ENCODE peak calls at places on chromosomes 13 and 19, in five cellular contexts. U is H9, M is trophoblast cell, N is IMR-90, L is H1. A is an unnamed sample.
A peak's percentile ranks its signal among the peaks of the same experiment; 100 is the strongest.

GRCh38 chr13:45809810-45810394 is 41.7 kb downstream of the SIAH3 start:
- DNase-seq in U (no peak), M (no peak), L (no peak), N (no peak), A (peak; percentile 20)

GRCh38 chr19:39390759-39391592 is at the start of the genes MED29 and PAF1:
- DNase-seq in U (peak; percentile 99), L (peak; percentile 91), M (peak; percentile 99), N (peak; percentile 100), A (peak; percentile 100)

GRCh38 chr19:33250500-33250899 is 24.9 kb upstream of the SLC7A10 start:
- DNase-seq in U (no peak), M (no peak), L (no peak), N (no peak), A (no peak)

GRCh38 chr19:33621811-33622504 is at the start of gene CHST8:
- DNase-seq in L (peak; percentile 86), U (peak; percentile 82), M (peak; percentile 62), N (no peak), A (no peak)

GRCh38 chr13:42777476-42777875 is 3.9 kb upstream of the FAM216B start:
- DNase-seq in N (peak; percentile 28), M (no peak), U (no peak), L (no peak), A (no peak)

GRCh38 chr13:93248627-93249047 is 22.0 kb downstream of the GPC6 start:
- DNase-seq in L (no peak), M (no peak), N (peak; percentile 35), U (peak; percentile 60), A (peak; percentile 71)

GRCh38 chr13:113843864-113844556 is 19.9 kb downstream of the GAS6 start:
- DNase-seq in L (no peak), U (no peak), M (no peak), N (no peak), A (no peak)

GRCh38 chr19:21812448-21812847 is 23.5 kb downstream of the ZNF43 start:
- DNase-seq in M (no peak), N (no peak), U (no peak), L (no peak), A (no peak)

GRCh38 chr13:30366083-30366482 is 56.2 kb upstream of the UBE2L5 start:
- DNase-seq in U (no peak), M (no peak), L (no peak), N (no peak), A (no peak)

GRCh38 chr19:17324357-17325114 is 10.1 kb downstream of the ANO8 start:
- DNase-seq in N (no peak), L (no peak), U (no peak), M (no peak), A (no peak)

GRCh38 chr19:51064534-51065220 is at the start of gene KLK13:
- DNase-seq in U (peak; percentile 84), L (peak; percentile 69), N (no peak), M (no peak), A (no peak)

GRCh38 chr13:114054269-114054668 is 78.2 kb downstream of the RASA3 start:
- DNase-seq in U (no peak), L (no peak), N (no peak), M (no peak), A (no peak)

GRCh38 chr19:28882818-28883217 is 330.1 kb downstream of the UQCRFS1 start:
- DNase-seq in N (no peak), M (no peak), L (no peak), U (no peak), A (no peak)

GRCh38 chr13:38543561-38543960 is 143.3 kb upstream of the FREM2 start:
- DNase-seq in M (no peak), U (no peak), N (no peak), L (no peak), A (no peak)

GRCh38 chr19:54379187-54379678 is 14.5 kb upstream of the LAIR1 start:
- DNase-seq in N (no peak), L (no peak), M (no peak), U (no peak), A (no peak)

GRCh38 chr19:2167896-2168618 is 4.3 kb downstream of the DOT1L start:
- DNase-seq in U (no peak), N (peak; percentile 44), M (peak; percentile 61), L (no peak), A (peak; percentile 83)

GRCh38 chr19:18502633-18503294 is 19.1 kb downstream of the ELL start:
- DNase-seq in N (no peak), U (no peak), L (no peak), M (no peak), A (no peak)

GRCh38 chr13:40910324-40911050 is 108.6 kb downstream of the ELF1 start:
- DNase-seq in L (no peak), N (peak; percentile 55), U (no peak), M (peak; percentile 81), A (no peak)

GRCh38 chr19:38183227-38183914 is 40.7 kb downstream of the DPF1 start:
- DNase-seq in M (no peak), U (peak; percentile 82), N (no peak), L (peak; percentile 93), A (peak; percentile 25)

GRCh38 chr13:51999525-51999924 is 11.7 kb downstream of the ATP7B start:
- DNase-seq in L (no peak), M (peak; percentile 58), U (no peak), N (peak; percentile 25), A (no peak)

GRCh38 chr13:77918391-77919261 is at the start of gene EDNRB:
- DNase-seq in N (peak; percentile 17), M (peak; percentile 60), U (peak; percentile 62), L (peak; percentile 77), A (peak; percentile 69)

GRCh38 chr19:37933965-37934364 is 27.0 kb downstream of the SIPA1L3 start:
- DNase-seq in L (no peak), N (peak; percentile 20), M (peak; percentile 64), U (no peak), A (peak; percentile 58)

GRCh38 chr13:66661336-66661735 is 568.8 kb downstream of the PCDH9 start:
- DNase-seq in N (no peak), U (no peak), M (no peak), L (no peak), A (no peak)

GRCh38 chr19:47229674-47230121 is 1.3 kb downstream of the BBC3 start:
- DNase-seq in M (peak; percentile 28), U (no peak), L (no peak), N (peak; percentile 37), A (peak; percentile 64)

GRCh38 chr13:54433511-54434206 is 1405.0 kb downstream of the OLFM4 start:
- DNase-seq in U (no peak), M (no peak), N (no peak), L (no peak), A (no peak)

GRCh38 chr13:71772376-71772775 is 94.6 kb downstream of the DACH1 start:
- DNase-seq in U (no peak), M (no peak), N (no peak), L (no peak), A (no peak)

DNA sequence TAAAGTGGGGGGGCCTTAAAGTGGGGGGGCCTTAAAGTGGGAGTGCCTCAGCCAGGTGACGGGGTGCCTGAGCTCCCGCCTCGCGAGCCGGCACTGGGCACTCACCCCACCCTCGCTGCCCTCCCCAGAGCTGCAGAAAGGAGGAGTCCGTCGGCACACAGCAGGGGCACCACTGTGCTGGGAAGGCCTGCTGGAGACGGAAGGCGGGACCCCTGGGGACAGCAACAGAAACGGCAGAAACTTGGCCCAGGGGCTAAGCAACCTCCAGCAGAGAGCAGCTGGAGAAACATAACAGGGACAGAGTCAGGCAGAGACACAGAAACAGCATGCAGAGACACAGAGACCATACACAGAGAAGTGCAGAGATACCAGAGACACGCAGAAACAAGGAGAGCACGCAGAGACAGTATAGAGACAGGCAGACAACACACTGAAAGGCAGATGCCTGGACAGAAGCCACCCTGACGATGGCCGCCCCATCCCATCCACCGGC is 7.9 kb downstream of the CFD start:
- DNase-seq in M (no peak), L (no peak), U (no peak), N (no peak), A (no peak)
- H3K18ac ChIP-seq in M (no peak overlapping the region), L (peak overlapping the region; percentile 71), U (no peak overlapping the region), N (no peak overlapping the region), A (no peak overlapping the region)

DNA sequence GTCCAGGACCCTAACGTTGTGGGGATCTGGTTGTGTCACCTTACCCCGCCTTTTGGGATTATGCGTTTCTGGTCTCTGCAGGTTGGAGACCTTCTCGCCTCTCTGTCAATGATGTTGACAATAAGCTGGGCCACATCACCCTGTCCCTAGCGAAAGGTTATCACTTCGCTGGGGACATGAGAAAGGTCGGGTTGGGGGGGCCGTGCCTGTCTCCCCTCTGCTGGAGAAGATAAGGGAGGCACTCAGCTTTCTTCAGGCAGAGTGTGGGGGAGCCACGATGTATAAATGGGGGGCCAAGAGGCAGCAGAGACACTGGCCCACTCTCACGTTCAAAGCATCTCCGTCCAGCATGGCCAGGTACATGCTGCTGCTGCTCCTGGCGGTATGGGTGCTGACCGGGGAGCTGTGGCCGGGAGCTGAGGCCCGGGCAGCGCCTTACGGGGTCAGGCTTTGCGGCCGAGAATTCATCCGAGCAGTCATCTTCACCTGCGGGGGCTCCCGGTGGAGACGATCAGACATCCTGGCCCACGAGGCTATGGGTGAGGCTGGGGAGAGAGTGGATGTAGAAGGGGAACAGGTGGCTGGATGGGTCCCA is at the start of gene RLN3:
- DNase-seq in M (no peak), N (no peak), U (no peak), L (no peak), A (no peak)
- H3K23ac ChIP-seq in M (no peak within 1 kb of the TSS), N (no peak within 1 kb of the TSS), U (no peak within 1 kb of the TSS), L (no peak within 1 kb of the TSS), A (no peak within 1 kb of the TSS)

GRCh38 chr13:112770504-112770903 is 80.7 kb downstream of the ATP11A start:
- DNase-seq in N (no peak), M (no peak), L (no peak), U (peak; percentile 23), A (no peak)
- H3K4me1 ChIP-seq in N (no peaks in the 10 kb centered on the region), M (no peaks in the 10 kb centered on the region), L (peaks cover 15% of the 10 kb centered on the region), U (peaks cover 3% of the 10 kb centered on the region), A (peaks cover 2% of the 10 kb centered on the region)

DNA sequence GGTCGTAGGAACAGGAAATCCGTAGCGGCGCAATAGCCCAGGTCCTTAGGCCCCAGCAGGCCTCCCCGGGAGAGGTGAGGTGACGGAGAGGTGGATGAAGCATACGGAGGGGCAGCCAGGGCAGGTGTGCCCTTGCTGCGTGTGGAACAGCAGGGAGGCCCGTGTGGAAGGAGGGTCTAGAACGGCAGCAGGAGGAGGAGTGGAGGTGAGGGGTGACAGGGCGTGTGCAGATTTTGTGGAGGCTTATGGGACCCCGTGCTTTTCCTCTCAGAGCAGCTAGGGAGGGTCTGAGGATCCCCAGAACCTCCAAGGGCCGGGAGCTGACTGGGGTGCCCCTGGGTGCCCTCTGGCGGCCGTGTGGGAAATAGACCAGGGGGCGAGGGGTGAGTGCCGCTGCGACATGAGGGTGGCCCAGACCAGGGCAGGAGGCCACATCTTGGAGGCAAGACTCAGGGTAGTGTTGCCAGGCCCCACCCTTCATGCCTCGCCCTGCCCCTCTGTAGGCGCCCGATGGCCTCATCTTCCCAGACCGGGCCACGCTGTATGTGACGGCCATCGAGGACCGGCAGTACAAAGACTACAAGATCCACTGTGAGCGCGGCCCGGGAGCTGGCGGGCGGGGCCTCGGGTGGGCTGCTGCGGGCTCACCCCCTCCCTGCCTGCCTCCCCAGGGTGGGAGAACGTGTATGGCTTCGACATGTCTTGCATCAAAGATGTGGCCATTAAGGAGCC is 5.0 kb upstream of the ADM5 start:
- DNase-seq in N (no peak), U (peak; percentile 68), L (peak; percentile 84), M (no peak), A (no peak)
- H3K18ac ChIP-seq in N (no peak overlapping the region), U (no peak overlapping the region), L (no peak overlapping the region), M (peak overlapping the region; percentile 44), A (no peak overlapping the region)

DNA sequence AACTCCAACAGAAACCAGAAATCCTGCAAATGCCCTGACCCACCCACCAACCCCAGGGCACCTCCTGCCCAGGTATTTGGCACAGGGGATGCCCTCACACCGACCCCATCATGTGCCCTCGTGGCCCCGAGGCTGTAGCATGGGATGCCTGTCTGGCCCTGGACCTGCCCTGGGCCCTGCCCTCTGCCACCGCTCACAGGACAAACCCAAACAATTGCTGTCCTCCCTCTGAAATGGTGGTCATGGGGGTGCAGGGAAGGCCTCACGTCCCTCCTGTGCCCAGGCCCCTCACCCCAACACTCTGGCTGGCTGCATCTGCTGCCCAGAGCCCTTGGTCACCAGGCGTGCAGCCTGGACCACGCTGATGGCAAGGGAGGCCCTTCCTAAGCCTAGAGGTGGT is 2.1 kb upstream of the ZNF181 start:
- DNase-seq in L (no peak), U (no peak), M (no peak), N (no peak), A (no peak)
- H3K23ac ChIP-seq in L (no peak overlapping the region), U (no peak overlapping the region), M (no peak overlapping the region), N (no peak overlapping the region), A (no peak overlapping the region)

A was measured in mesenchymal stem cell.